ENCODE peak calls at places on chromosome 22, in seven cellular contexts. A, J, Y, X, M, K and F are unnamed samples.
A peak's percentile ranks its signal among the peaks of the same experiment; 100 is the strongest.

GRCh38 chr22:42636506-42636905 is 3.9 kb downstream of the ATP5MGL start:
- DNase-seq in A (no peak), J (no peak), Y (no peak), X (no peak), M (no peak), K (no peak), F (no peak)

GRCh38 chr22:38468761-38469305 is 937 bp downstream of the KDELR3 start:
- DNase-seq in A (no peak), J (no peak), Y (no peak), X (no peak), M (no peak), K (no peak), F (no peak)

GRCh38 chr22:35437038-35437437 is 37.1 kb downstream of the MCM5 start:
- DNase-seq in A (peak; percentile 88), J (no peak), Y (peak; percentile 56), X (peak; percentile 54), M (no peak), K (no peak), F (no peak)

GRCh38 chr22:23841736-23842404 is 3.1 kb upstream of the DERL3 start:
- DNase-seq in A (no peak), J (no peak), Y (no peak), X (peak; percentile 49), M (no peak), K (no peak), F (no peak)

GRCh38 chr22:32233091-32233490 is 22.1 kb downstream of the SLC5A4 start:
- DNase-seq in A (no peak), J (no peak), Y (no peak), X (no peak), M (no peak), K (no peak), F (no peak)

GRCh38 chr22:24183321-24184031 is 2.2 kb downstream of the SUSD2 start:
- DNase-seq in A (no peak), J (peak; percentile 84), Y (no peak), X (no peak), M (peak; percentile 56), K (no peak), F (no peak)

GRCh38 chr22:33271390-33272161 is 213.4 kb upstream of the SYN3 start:
- DNase-seq in A (no peak), J (peak; percentile 87), Y (no peak), X (no peak), M (no peak), K (peak; percentile 44), F (no peak)

GRCh38 chr22:23520875-23521441 is 59.1 kb downstream of the IGLL1 start:
- DNase-seq in A (peak; percentile 24), J (no peak), Y (no peak), X (peak; percentile 70), M (peak; percentile 78), K (no peak), F (no peak)

GRCh38 chr22:34761111-34761510 is 304.8 kb upstream of the ISX start:
- DNase-seq in A (no peak), J (no peak), Y (no peak), X (no peak), M (no peak), K (no peak), F (no peak)

GRCh38 chr22:48662476-48663150 is 1165.1 kb downstream of the BRD1 start:
- DNase-seq in A (no peak), J (no peak), Y (no peak), X (no peak), M (no peak), K (no peak), F (no peak)

DNA sequence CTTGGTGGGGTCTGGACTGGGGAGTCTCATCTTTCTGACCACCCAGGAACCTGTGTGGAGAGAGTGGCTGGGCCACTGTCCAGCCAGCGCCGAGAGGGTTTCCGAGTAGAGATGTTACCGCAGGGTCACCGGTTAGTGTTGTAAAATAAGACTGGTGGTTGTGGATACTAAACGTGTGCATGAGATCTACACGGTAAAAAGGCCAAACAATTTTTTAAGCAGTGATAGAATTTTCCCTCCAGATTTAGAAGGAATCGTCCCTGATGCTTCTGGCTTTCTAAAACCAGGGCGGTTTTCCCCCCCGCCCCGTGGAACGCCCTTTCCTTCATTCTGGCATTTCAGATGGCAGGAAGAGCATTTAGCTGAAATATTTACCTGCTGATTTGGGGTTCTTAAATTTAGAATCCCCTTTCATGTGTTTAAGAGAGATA is 72.6 kb upstream of the PPARA start:
- DNase-seq in A (no peak), J (peak; percentile 25), Y (no peak), X (no peak), M (peak; percentile 80), K (peak; percentile 8), F (no peak)
- H3K4me1 ChIP-seq in A (peaks cover 34% of the 10 kb centered on the region), J (peaks cover 83% of the 10 kb centered on the region), Y (peaks cover 34% of the 10 kb centered on the region), X (peaks cover 47% of the 10 kb centered on the region), M (peaks cover 87% of the 10 kb centered on the region), K (peaks cover 80% of the 10 kb centered on the region), F (peaks cover 93% of the 10 kb centered on the region)

DNA sequence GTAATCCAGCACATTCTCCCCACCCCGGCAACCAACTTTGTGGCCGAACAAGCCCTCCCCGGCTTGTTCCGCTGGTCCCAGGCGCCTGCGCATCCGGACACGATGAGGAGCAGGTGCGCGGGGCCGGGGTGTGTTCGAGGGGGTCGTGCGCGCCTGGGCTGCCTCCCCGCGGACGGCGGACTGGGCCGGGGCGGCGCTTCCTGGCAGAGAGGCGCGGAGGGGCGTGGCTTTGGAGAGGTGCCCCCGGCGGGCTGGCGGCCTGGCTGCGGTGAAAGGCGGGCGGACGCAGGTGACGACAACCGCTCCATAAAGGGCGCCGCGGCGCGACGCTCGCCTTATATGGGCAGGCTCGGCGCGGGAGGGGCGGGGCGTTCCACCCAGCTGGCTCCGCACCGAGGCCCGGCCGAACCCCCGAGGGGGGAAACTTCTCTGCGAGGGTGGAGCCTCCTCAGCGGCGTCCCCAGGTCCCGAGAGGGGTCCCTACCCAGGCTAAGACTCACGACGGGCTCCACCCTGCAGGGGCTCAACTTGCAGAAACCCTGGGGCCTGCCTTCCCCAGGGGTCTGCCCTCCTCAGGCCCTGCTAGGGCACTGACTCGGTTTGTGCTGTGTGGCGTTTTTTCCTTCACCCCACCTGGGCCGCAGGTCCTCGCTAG is 26.4 kb downstream of the TXN2 start:
- DNase-seq in A (peak; percentile 85), J (peak; percentile 97), Y (peak; percentile 91), X (peak; percentile 96), M (peak; percentile 97), K (peak; percentile 98), F (peak; percentile 97)
- TF ChIP-seq POLR2AphosphoS5 in A (no peak), J (peak; percentile 86), Y (peak; percentile 87), X (no peak), M (peak; percentile 96), K (peak; percentile 98), F (peak; percentile 99)

GRCh38 chr22:28077166-28077565 is 158.1 kb upstream of the PITPNB start:
- DNase-seq in A (no peak), J (no peak), Y (no peak), X (no peak), M (no peak), K (no peak), F (no peak)
- TF ChIP-seq EP300 in A (no peak), J (no peak), Y (no peak), X (no peak), M (no peak), K (no peak), F (no peak)

GRCh38 chr22:46792061-46792796 is 29.8 kb downstream of the TBC1D22A start:
- DNase-seq in A (no peak), J (no peak), Y (no peak), X (no peak), M (peak; percentile 62), K (no peak), F (no peak)
- H3K4me1 ChIP-seq in A (peaks cover 6% of the 10 kb centered on the region), J (peaks cover 29% of the 10 kb centered on the region), Y (no peaks in the 10 kb centered on the region), X (no peaks in the 10 kb centered on the region), M (peaks cover 10% of the 10 kb centered on the region), K (peaks cover 22% of the 10 kb centered on the region), F (peaks cover 19% of the 10 kb centered on the region)

DNA sequence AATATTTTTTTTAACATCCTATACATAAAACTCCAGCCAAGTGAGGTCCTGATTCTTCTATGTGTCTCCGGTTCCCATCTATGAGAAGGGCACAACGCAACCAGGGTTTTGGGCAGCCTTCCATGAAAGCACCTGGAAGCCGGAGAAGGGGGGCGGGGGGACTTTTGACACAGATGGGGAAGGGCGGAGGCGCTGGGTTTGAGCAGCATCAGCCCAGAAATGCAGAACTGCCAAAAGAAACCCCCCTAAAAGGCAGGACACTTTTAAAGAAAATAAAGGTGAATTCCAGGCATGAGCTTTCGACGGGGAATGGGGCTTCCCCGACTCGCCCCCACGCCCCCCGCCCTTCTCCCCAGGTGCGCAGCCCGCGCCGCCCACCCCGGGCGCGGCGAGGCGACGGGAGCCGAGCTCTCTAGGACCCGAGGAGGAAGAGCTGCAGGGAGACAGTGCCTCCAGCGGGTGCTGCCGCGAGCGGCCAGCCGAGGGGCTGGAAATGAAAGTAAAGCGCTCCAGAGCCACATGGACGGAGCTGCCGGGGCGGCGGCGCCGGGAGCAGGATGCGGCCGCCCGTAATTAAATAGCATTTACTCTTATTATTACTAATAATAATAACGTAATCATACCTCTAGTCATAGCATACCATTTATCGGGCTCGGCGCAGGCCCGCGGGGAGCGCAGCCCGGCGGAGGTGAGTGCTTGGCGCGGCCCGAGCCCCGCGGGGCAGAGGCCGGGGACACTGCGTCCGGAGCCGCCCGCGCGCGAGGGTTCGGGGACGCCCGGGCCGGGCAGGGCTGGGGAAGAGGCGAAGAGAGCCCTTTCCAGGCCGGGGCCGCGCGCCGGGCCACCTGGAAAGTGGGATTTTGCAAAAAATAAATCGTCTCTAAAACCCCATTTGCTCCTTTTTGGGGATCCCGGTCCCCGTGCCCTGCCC is at the start of gene ZC3H7B:
- DNase-seq in A (peak; percentile 87), J (peak; percentile 84), Y (no peak), X (peak; percentile 90), M (peak; percentile 92), K (peak; percentile 87), F (no peak)
- TF ChIP-seq POLR2AphosphoS5 in A (peak; percentile 68), J (peak; percentile 46), Y (peak; percentile 61), X (peak; percentile 71), M (peak; percentile 79), K (peak; percentile 70), F (peak; percentile 73)

DNA sequence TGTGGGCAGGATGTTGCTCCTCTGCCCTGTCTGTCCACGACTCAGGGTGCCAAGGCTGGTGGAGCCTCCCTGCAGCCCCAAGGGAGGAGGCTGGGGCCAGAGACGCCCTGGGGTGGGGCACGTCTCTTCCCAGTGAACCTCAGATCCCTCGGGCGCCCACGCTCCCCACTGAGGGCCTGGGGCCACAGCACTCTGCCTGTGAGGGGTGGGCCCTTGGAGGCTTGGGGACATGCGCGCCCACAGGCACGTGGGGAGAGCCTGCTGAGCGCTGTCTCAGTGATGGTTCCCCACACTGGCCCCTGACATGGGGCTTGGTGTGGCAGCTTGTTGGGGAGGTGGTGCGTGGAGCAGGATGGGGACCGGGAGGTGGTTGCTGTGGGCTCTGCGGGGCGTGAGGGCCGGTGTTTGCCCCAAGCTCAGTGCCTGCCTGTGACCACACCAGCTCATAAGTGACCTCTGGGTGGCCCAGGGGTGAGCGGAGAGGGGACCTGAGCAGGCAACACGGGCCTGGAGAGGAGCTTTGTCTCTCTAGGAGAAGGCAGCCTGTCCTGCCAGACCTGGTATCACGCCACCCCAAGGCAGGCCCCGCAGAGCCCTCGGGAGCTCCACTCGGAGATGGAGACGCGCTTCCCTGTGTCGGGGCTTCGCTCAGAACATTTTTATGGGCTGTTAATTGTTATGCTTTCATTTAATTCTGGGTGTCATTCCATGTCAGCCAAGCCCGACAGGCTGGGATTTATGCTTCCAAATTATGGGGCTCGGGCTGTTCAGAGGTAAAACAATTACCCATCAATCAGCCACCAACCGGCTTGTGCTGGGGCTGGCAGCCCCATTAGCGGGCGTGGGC is 27.4 kb upstream of the CCDC188 start:
- DNase-seq in A (no peak), J (no peak), Y (no peak), X (no peak), M (no peak), K (no peak), F (no peak)
- TF ChIP-seq EP300 in A (no peak), J (no peak), Y (no peak), X (no peak), M (no peak), K (no peak), F (no peak)